ENCODE peak calls at places on chromosomes 4 and X, in eight cellular contexts. F is heart left ventricle, D is HCT116, V is esophagus muscularis mucosa, Q is suprapubic skin, T is stomach, Y is Peyer's patch, K is testis. P is an unnamed sample. For H3K9me3, the result is how much of the 10 kb centered on the place peaks cover.

GRCh38 chrX:151875270-151876026 is 37.2 kb upstream of the MAGEA4 start:
- DNase-seq in F (no peak), D (no peak), V (no peak), Q (no peak), T (no peak), Y (no peak), K (peak), P (no peak)

GRCh38 chr4:40956726-40957255 is 207.0 kb downstream of the NSUN7 start:
- DNase-seq in F (no peak), D (no peak), V (peak), Q (no peak), T (no peak), Y (no peak), K (no peak), P (no peak)

GRCh38 chrX:39445336-39445735 is 644.1 kb downstream of the MID1IP1 start:
- DNase-seq in F (no peak), D (no peak), V (no peak), Q (no peak), T (peak), Y (no peak), K (peak), P (no peak)

GRCh38 chr4:56048621-56049427 is 100.1 kb downstream of the CEP135 start:
- DNase-seq in F (peak), D (peak), V (no peak), Q (no peak), T (peak), Y (peak), K (peak), P (peak)

GRCh38 chr4:15778191-15778741 is at the start of gene CD38:
- DNase-seq in F (peak), D (no peak), V (no peak), Q (no peak), T (no peak), Y (peak), K (no peak), P (no peak)

GRCh38 chr4:126396121-126396520 is 1081.4 kb downstream of the FAT4 start:
- DNase-seq in F (no peak), D (no peak), V (no peak), Q (no peak), T (no peak), Y (no peak), K (no peak), P (no peak)

GRCh38 chrX:12975670-12975965 is 708 bp downstream of the TMSB4X start:
- DNase-seq in F (peak), D (no peak), V (no peak), Q (no peak), T (no peak), Y (peak), K (no peak), P (no peak)

GRCh38 chrX:49129427-49129826 is 5.9 kb upstream of the GPKOW start:
- DNase-seq in F (no peak), D (no peak), V (no peak), Q (no peak), T (no peak), Y (peak), K (no peak), P (no peak)

GRCh38 chr4:78446607-78447006 is 105.0 kb upstream of the ANXA3 start:
- DNase-seq in F (no peak), D (no peak), V (no peak), Q (no peak), T (no peak), Y (no peak), K (no peak), P (no peak)

GRCh38 chr4:148270600-148270999 is 171.6 kb downstream of the NR3C2 start:
- DNase-seq in F (no peak), D (no peak), V (no peak), Q (no peak), T (no peak), Y (no peak), K (no peak), P (no peak)

GRCh38 chr4:185369729-185370128 is 26.0 kb downstream of the LRP2BP start:
- DNase-seq in F (no peak), D (no peak), V (no peak), Q (no peak), T (no peak), Y (no peak), K (no peak), P (no peak)

GRCh38 chrX:69424161-69424560 is 80.0 kb upstream of the NALF2 start:
- DNase-seq in F (no peak), D (peak), V (no peak), Q (no peak), T (no peak), Y (no peak), K (no peak), P (no peak)

GRCh38 chr4:8537041-8537461 is 43.1 kb upstream of the GPR78 start:
- DNase-seq in F (peak), D (peak), V (no peak), Q (no peak), T (peak), Y (peak), K (peak), P (peak)

GRCh38 chr4:148302416-148302815 is 139.8 kb downstream of the NR3C2 start:
- DNase-seq in F (no peak), D (no peak), V (no peak), Q (no peak), T (no peak), Y (no peak), K (no peak), P (no peak)

GRCh38 chr4:174228988-174229387 is 54.5 kb downstream of the FBXO8 start:
- DNase-seq in F (no peak), D (no peak), V (no peak), Q (no peak), T (no peak), Y (no peak), K (no peak), P (no peak)

GRCh38 chr4:104966349-104967033 is 180.2 kb upstream of the TET2 start:
- DNase-seq in F (no peak), D (no peak), V (no peak), Q (no peak), T (no peak), Y (no peak), K (no peak), P (no peak)

GRCh38 chr4:6343950-6344408 is 74.3 kb downstream of the WFS1 start:
- DNase-seq in F (no peak), D (peak), V (no peak), Q (no peak), T (peak), Y (no peak), K (no peak), P (no peak)

GRCh38 chr4:106421441-106422296 is 53.1 kb upstream of the GIMD1 start:
- DNase-seq in F (no peak), D (no peak), V (no peak), Q (no peak), T (no peak), Y (no peak), K (no peak), P (no peak)

GRCh38 chr4:153530284-153530995 is 64.3 kb downstream of the TMEM131L start:
- DNase-seq in F (no peak), D (no peak), V (peak), Q (no peak), T (no peak), Y (no peak), K (no peak), P (no peak)

GRCh38 chr4:101337688-101338087 is 9.6 kb downstream of the PPP3CA start:
- DNase-seq in F (no peak), D (no peak), V (no peak), Q (no peak), T (no peak), Y (no peak), K (no peak), P (no peak)

GRCh38 chr4:31518796-31519250 is 798.7 kb downstream of the PCDH7 start:
- DNase-seq in F (no peak), D (peak), V (no peak), Q (no peak), T (no peak), Y (no peak), K (no peak), P (no peak)

GRCh38 chrX:47831788-47832187 is 4.9 kb upstream of the ZNF81 start:
- DNase-seq in F (peak), D (peak), V (no peak), Q (peak), T (peak), Y (peak), K (peak), P (peak)

GRCh38 chr4:52098618-52099017 is 47.5 kb downstream of the SPATA18 start:
- DNase-seq in F (no peak), D (no peak), V (no peak), Q (no peak), T (no peak), Y (no peak), K (no peak), P (no peak)

GRCh38 chr4:140691369-140691768 is 64.8 kb downstream of the TBC1D9 start:
- DNase-seq in F (no peak), D (no peak), V (peak), Q (no peak), T (no peak), Y (no peak), K (no peak), P (no peak)

GRCh38 chrX:8726031-8726652 is 5.8 kb downstream of the ANOS1 start:
- DNase-seq in F (no peak), D (no peak), V (no peak), Q (no peak), T (no peak), Y (no peak), K (no peak), P (no peak)

GRCh38 chr4:130542953-130543352 is 1447.0 kb downstream of the C4orf33 start:
- DNase-seq in F (no peak), D (no peak), V (no peak), Q (no peak), T (no peak), Y (no peak), K (peak), P (no peak)

GRCh38 chr4:26206981-26207380 is 113.8 kb upstream of the RBPJ start:
- DNase-seq in F (no peak), D (no peak), V (no peak), Q (no peak), T (no peak), Y (no peak), K (no peak), P (no peak)

GRCh38 chr4:126630171-126630570 is 1002.6 kb upstream of the INTU start:
- DNase-seq in F (no peak), D (no peak), V (no peak), Q (no peak), T (no peak), Y (no peak), K (peak), P (no peak)

GRCh38 chr4:103076777-103077347 is 301 bp upstream of the SLC9B2 start:
- DNase-seq in F (no peak), D (peak), V (no peak), Q (no peak), T (no peak), Y (peak), K (no peak), P (no peak)

GRCh38 chr4:67201334-67201733 is 344.0 kb downstream of the CENPC start:
- DNase-seq in F (no peak), D (no peak), V (no peak), Q (no peak), T (no peak), Y (no peak), K (no peak), P (no peak)

GRCh38 chrX:39903343-39903742 is 194.4 kb downstream of the BCOR start:
- DNase-seq in F (no peak), D (no peak), V (no peak), Q (no peak), T (no peak), Y (no peak), K (no peak), P (no peak)

GRCh38 chr4:30801876-30802275 is 81.7 kb downstream of the PCDH7 start:
- DNase-seq in F (no peak), D (no peak), V (no peak), Q (no peak), T (no peak), Y (no peak), K (no peak), P (no peak)

GRCh38 chrX:87517571-87518141 is at the start of gene KLHL4:
- DNase-seq in F (peak), D (no peak), V (no peak), Q (no peak), T (no peak), Y (no peak), K (peak), P (peak)

GRCh38 chrX:120457766-120458180 is 11.3 kb downstream of the LAMP2 start:
- DNase-seq in F (no peak), D (no peak), V (no peak), Q (no peak), T (no peak), Y (no peak), K (no peak), P (no peak)

GRCh38 chr4:24743931-24744330 is 51.4 kb upstream of the SOD3 start:
- DNase-seq in F (no peak), D (no peak), V (no peak), Q (no peak), T (no peak), Y (no peak), K (peak), P (peak)

DNA sequence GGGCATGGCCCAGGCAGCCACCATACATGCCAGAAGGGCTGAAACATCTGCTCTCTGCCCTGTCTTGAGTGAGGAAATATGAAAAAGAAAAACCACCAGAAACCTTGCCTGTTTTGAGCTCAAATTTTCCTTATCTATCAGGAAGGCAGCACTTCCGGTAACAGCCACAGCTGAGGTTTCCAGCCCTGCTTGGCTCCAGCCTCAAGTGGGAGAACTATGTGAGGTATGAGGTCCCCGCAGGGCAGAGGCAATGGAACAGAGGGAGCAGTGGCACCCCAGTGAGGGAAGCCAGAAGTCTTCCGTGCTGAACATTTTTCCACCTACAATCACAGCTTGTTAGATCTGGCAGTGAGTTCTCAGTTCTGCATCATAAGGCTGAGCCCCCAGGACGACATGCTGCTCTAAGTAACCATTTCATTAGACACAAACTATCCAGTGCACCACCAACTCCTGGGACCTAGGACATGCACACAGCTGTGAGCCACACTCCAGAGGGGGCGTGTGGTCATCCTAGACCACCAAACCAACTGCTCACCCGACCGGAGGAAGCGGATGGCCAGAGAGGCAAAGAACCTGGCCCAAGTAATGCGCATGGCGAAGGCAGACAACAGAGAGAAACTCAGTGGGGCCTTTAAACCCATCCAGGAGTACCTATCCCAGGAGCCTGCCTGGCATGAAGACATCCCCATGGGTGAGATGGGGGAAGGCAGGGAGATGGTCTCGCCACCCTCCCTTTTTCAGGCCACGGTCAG is 22.6 kb downstream of the WDR1 start:
- DNase-seq in F (peak), D (no peak), V (no peak), Q (no peak), T (no peak), Y (no peak), K (no peak), P (no peak)
- TF ChIP-seq POLR2A in F (no peak), D (no peak), V (no peak), Q (no peak), T (no peak), Y (no peak), K (no peak), P (no peak)

GRCh38 chr4:163556169-163556568 is 61.7 kb downstream of the TMA16 start:
- DNase-seq in F (no peak), D (no peak), V (no peak), Q (no peak), T (no peak), Y (no peak), K (no peak), P (no peak)
- TF ChIP-seq CTCF in F (no peak), D (peak), V (no peak), Q (no peak), T (no peak), Y (no peak), K (no peak), P (no peak)

DNA sequence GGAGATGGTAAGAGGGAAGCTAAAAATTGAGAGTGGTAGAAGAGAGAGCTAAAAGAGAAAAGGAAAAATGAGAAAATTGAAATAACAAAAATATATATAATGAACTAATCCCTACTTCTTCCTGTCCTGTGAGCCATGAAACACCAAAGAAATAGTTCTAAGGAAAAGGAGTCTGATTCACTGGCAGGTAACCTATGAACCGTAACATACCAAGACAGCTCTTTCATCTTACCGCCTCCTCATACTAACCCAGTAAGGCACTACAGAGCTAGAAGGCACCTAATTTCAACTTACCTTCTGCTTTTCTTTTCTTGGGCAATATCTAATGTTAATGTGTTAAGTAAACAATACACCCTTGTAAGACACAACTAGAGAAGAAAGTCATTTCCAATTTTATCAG is 297.7 kb upstream of the DIAPH2 start:
- DNase-seq in F (no peak), D (no peak), V (no peak), Q (no peak), T (no peak), Y (no peak), K (no peak), P (no peak)
- H3K9me3 ChIP-seq in F (under half), D (under half), V (under half), Q (under half), T (under half), Y (under half), K (under half), P (under half)

GRCh38 chr4:39455486-39455885 is 3.2 kb downstream of the RPL9 start:
- DNase-seq in F (no peak), D (no peak), V (no peak), Q (no peak), T (no peak), Y (no peak), K (no peak), P (no peak)
- TF ChIP-seq POLR2A in F (no peak), D (no peak), V (no peak), Q (no peak), T (no peak), Y (no peak), K (no peak), P (no peak)

DNA sequence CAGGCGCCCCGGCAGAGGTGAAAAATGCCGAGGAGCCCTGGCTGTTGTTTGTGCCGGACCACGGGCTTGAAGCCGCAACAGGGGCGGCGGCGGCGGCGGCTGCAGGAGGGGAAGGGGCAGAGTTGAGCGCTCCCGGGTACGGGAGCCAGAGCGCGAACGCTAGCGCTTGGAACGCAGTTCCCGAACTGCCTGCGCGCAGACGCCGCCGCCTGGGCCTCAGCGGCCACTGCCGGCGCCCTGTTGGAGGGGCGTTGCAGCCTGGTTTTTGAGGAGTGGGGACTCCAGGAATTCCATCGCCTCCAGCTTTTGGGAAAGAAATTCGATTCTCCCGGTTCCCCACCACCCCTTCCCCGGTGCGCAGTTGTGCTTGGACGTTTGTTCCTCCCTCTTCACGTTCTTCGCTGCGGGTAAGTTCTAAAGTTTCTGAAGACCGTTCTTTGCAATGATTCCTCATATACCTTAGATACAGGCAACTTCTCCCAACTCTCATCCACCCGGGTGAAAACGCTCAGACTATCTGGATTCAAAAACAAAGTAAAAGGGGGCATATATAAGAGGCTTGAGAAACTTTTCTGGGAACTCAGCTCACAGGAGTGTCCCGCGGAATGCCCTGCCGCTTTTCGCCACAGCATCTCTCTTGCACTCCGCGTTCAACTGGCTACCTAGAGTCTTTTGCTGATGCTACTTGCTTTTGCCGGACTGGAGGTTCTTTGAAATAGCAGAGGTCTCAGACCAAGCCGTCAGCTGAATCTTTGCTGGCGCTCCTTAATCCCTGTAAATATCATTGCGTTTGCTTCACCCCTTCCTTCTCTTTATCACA is 1.0 kb downstream of the FAT4 start:
- DNase-seq in F (peak), D (no peak), V (no peak), Q (peak), T (peak), Y (no peak), K (peak), P (peak)
- TF ChIP-seq CTCF in F (peak), D (no peak), V (peak), Q (no peak), T (no peak), Y (no peak), K (peak), P (peak)

DNA sequence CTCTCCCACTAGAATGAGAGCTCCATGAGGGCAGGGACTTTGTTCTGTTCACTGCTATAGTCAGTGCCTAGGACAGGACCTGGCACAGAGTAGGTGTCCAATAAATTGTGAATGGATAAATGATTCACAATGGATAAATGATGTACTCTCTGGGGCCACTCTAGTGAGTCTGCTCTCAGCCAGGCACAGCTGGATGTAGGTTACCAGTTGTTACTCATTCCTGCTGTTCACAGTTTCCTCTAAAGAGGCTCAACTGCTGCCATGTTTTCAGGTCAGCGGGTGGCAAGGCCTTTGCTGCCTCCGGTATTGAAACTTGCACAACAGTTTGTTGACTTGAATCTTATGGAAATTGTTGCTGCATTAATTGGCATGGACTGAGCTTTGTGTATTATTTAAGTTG is 99.1 kb downstream of the NHSL2 start:
- DNase-seq in F (no peak), D (no peak), V (no peak), Q (no peak), T (no peak), Y (no peak), K (no peak), P (no peak)
- H3K9me3 ChIP-seq in F (under half), D (under half), V (under half), Q (under half), T (under half), Y (under half), K (under half), P (under half)

GRCh38 chrX:6861456-6861855 is 286.1 kb upstream of the STS start:
- DNase-seq in F (no peak), D (no peak), V (no peak), Q (no peak), T (no peak), Y (no peak), K (no peak), P (no peak)
- TF ChIP-seq POLR2A in F (no peak), D (no peak), V (no peak), Q (no peak), T (no peak), Y (no peak), K (no peak), P (no peak)